ENCODE peak calls at places on chromosome 10, in ten cellular contexts. T is CD8-positive, alpha-beta memory T cell; Q is tibial nerve; V is endodermal cell; N is iPS DF 6.9; B is dorsolateral prefrontal cortex; X is heart right ventricle; O is stomach; F is AG04450; K is left lung. P is an unnamed sample.
A peak's percentile ranks its signal among the peaks of the same experiment; 100 is the strongest.

GRCh38 chr10:85612833-85613232 is 753.8 kb downstream of the GRID1 start:
- DNase-seq in B (no peak), X (no peak), N (no peak), Q (no peak), F (no peak), K (no peak), O (no peak), T (no peak), V (peak; percentile 74), P (no peak)

GRCh38 chr10:114548662-114549061 is 109.4 kb downstream of the ABLIM1 start:
- DNase-seq in K (no peak), X (no peak), Q (peak; percentile 71), F (no peak), O (peak; percentile 80), N (peak; percentile 37), T (no peak), B (no peak), V (peak; percentile 82), P (no peak)

GRCh38 chr10:101060036-101060950 is 1.5 kb upstream of the KAZALD1 start:
- DNase-seq in O (peak; percentile 94), V (peak; percentile 94), N (no peak), X (peak; percentile 96), B (peak; percentile 83), F (peak; percentile 85), Q (peak; percentile 95), K (peak; percentile 95), T (peak; percentile 88), P (peak; percentile 88)

GRCh38 chr10:6050801-6051445 is 11.2 kb downstream of the IL2RA start:
- DNase-seq in N (no peak), O (peak; percentile 77), B (no peak), K (peak; percentile 67), V (peak; percentile 62), F (peak; percentile 7), T (peak; percentile 85), Q (peak; percentile 54), X (peak; percentile 69), P (no peak)

GRCh38 chr10:83078160-83078559 is 1061.1 kb upstream of the GHITM start:
- DNase-seq in X (no peak), N (peak; percentile 29), O (no peak), B (no peak), Q (no peak), V (no peak), T (no peak), K (no peak), F (no peak), P (no peak)

GRCh38 chr10:44334621-44335184 is 50.2 kb downstream of the CXCL12 start:
- DNase-seq in N (no peak), X (no peak), V (no peak), F (peak; percentile 67), Q (peak; percentile 54), T (no peak), B (no peak), O (no peak), K (no peak), P (no peak)

GRCh38 chr10:132665946-132666732 is 119.8 kb downstream of the NKX6-2 start:
- DNase-seq in B (no peak), Q (no peak), N (no peak), T (no peak), X (no peak), O (no peak), F (peak; percentile 63), K (no peak), V (no peak), P (peak; percentile 53)

GRCh38 chr10:34698979-34699378 is 116.1 kb downstream of the PARD3 start:
- DNase-seq in T (no peak), N (no peak), X (no peak), B (no peak), V (peak; percentile 30), K (no peak), O (no peak), F (no peak), Q (no peak), P (peak; percentile 69)

GRCh38 chr10:14365231-14365744 is 34.6 kb upstream of the FRMD4A start:
- DNase-seq in V (no peak), K (no peak), T (no peak), F (no peak), Q (no peak), N (no peak), O (no peak), X (no peak), B (no peak), P (no peak)

GRCh38 chr10:104209575-104210198 is 22.5 kb downstream of the CFAP43 start:
- DNase-seq in Q (peak; percentile 46), F (no peak), O (no peak), X (peak; percentile 35), K (no peak), N (no peak), B (no peak), T (no peak), V (peak; percentile 82), P (no peak)

GRCh38 chr10:51228714-51229100 is 154.4 kb downstream of the PRKG1 start:
- DNase-seq in T (no peak), K (no peak), X (no peak), N (no peak), O (no peak), V (no peak), Q (no peak), B (no peak), F (no peak), P (no peak)

GRCh38 chr10:63208981-63209380 is 75.9 kb downstream of the NRBF2 start:
- DNase-seq in Q (no peak), N (no peak), F (no peak), O (no peak), T (no peak), X (no peak), V (peak; percentile 55), B (no peak), K (no peak), P (no peak)
- H3K27ac ChIP-seq in Q (peak overlapping the region; percentile 84), N (no peak overlapping the region), F (no peak overlapping the region), O (no peak overlapping the region), T (no peak overlapping the region), X (no peak overlapping the region), V (no peak overlapping the region), B (no peak overlapping the region), K (no peak overlapping the region), P (no peak overlapping the region)

GRCh38 chr10:95506056-95506737 is 55.0 kb downstream of the SORBS1 start:
- DNase-seq in V (no peak), Q (peak; percentile 61), T (no peak), F (no peak), K (no peak), O (no peak), N (no peak), X (no peak), B (no peak), P (no peak)

GRCh38 chr10:95505084-95505610 is 56.0 kb downstream of the SORBS1 start:
- DNase-seq in N (no peak), F (no peak), X (no peak), T (no peak), V (no peak), O (no peak), B (no peak), Q (no peak), K (no peak), P (no peak)

GRCh38 chr10:95503526-95503925 is 57.6 kb downstream of the SORBS1 start:
- DNase-seq in X (no peak), O (no peak), K (no peak), F (no peak), T (no peak), V (no peak), N (no peak), Q (no peak), B (no peak), P (no peak)

GRCh38 chr10:95504187-95504800 is 56.9 kb downstream of the SORBS1 start:
- DNase-seq in O (no peak), B (no peak), K (no peak), Q (no peak), T (no peak), F (no peak), N (no peak), X (no peak), V (no peak), P (no peak)

DNA sequence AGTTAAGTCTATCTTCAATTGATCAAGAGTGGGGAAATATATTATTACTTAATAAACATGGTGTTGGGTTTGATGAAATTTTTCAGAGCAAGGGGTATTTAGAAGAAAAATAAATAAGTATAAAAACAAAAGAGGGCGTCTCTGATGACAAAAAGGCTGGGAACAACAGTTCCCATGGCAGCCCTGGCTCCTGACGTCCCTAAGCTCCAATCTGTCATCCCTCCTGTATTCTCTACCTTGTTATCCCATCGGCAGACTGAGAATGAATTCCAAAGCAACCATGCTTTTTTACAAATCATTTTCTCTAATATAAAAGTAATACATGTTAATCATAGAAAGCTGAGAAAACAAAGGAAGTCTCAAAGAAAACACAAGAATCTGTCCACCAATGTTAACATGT is 55.5 kb downstream of the SORBS1 start:
- DNase-seq in N (no peak), X (no peak), O (no peak), F (no peak), T (no peak), K (no peak), V (no peak), Q (no peak), B (no peak), P (no peak)
- H3K27ac ChIP-seq in N (no peak overlapping the region), X (peak overlapping the region; percentile 18), O (peak overlapping the region; percentile 95), F (no peak overlapping the region), T (no peak overlapping the region), K (no peak overlapping the region), V (no peak overlapping the region), Q (peak overlapping the region; percentile 88), B (peak overlapping the region; percentile 86), P (no peak overlapping the region)

GRCh38 chr10:102605712-102606111 is 38.6 kb upstream of the TRIM8 start:
- DNase-seq in T (no peak), N (no peak), O (no peak), F (no peak), V (no peak), B (no peak), Q (no peak), K (no peak), X (no peak), P (no peak)
- H3K27ac ChIP-seq in T (no peak overlapping the region), N (no peak overlapping the region), O (no peak overlapping the region), F (no peak overlapping the region), V (no peak overlapping the region), B (no peak overlapping the region), Q (no peak overlapping the region), K (no peak overlapping the region), X (no peak overlapping the region), P (no peak overlapping the region)

DNA sequence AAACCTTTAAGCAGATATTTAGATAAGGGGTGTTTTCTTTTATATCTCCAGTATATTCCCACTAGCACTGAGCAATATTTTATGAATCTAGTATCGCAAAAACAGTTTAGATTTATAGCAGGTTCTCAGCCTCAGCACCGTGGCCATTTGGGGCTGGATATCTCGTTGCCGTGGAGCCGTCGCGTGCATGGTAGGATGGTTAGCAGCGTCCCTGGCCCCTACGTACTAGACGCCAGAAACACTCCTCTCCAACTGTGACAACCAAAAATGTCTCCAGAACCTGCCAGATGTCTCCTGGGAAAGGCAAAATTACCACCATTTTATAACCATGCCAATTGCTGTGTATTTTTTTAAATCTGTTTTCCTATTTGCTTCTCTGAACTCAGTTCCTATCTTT is 172.9 kb downstream of the CACNB2 start:
- DNase-seq in V (no peak), B (no peak), Q (no peak), T (no peak), O (no peak), K (no peak), F (no peak), N (no peak), X (no peak), P (no peak)
- H3K27ac ChIP-seq in V (no peak overlapping the region), B (peak overlapping the region; percentile 61), Q (no peak overlapping the region), T (no peak overlapping the region), O (peak overlapping the region; percentile 55), K (no peak overlapping the region), F (no peak overlapping the region), N (no peak overlapping the region), X (peak overlapping the region; percentile 38), P (no peak overlapping the region)